ENCODE peak calls at places on chromosomes 12 and 14, in four cellular contexts. Z is gastrocnemius medialis, G is progenitor cell of endocrine pancreas, X is osteocyte. J is an unnamed sample.
A peak's percentile ranks its signal among the peaks of the same experiment; 100 is the strongest.

GRCh38 chr12:6917491-6918231 is 3.3 kb downstream of the ENO2 start:
- DNase-seq in Z (no peak), G (no peak), X (no peak), J (no peak)

GRCh38 chr14:91694643-91695042 is 37.2 kb downstream of the CATSPERB start:
- DNase-seq in Z (no peak), G (no peak), X (no peak), J (no peak)

GRCh38 chr14:51732494-51733080 is 80.9 kb downstream of the FRMD6 start:
- DNase-seq in Z (no peak), G (no peak), X (no peak), J (no peak)

GRCh38 chr14:50410921-50411320 is 14.2 kb upstream of the CDKL1 start:
- DNase-seq in Z (no peak), G (no peak), X (no peak), J (no peak)

GRCh38 chr14:104794099-104794498 is 1.4 kb downstream of the AKT1 start:
- DNase-seq in Z (no peak), G (peak; percentile 34), X (no peak), J (no peak)

GRCh38 chr12:68279227-68280054 is 26.0 kb upstream of the IL22 start:
- DNase-seq in Z (no peak), G (no peak), X (no peak), J (no peak)

GRCh38 chr14:67539116-67539515 is 6.0 kb downstream of the PLEKHH1 start:
- DNase-seq in Z (no peak), G (no peak), X (no peak), J (no peak)

GRCh38 chr14:72544615-72545387 is 349.1 kb downstream of the DPF3 start:
- DNase-seq in Z (no peak), G (no peak), X (no peak), J (no peak)

GRCh38 chr14:75726326-75726725 is 65.3 kb downstream of the TTLL5 start:
- DNase-seq in Z (no peak), G (no peak), X (no peak), J (no peak)

GRCh38 chr14:31291210-31291609 is 83.6 kb upstream of the HECTD1 start:
- DNase-seq in Z (no peak), G (no peak), X (no peak), J (no peak)

GRCh38 chr14:26594756-26595545 is 2.9 kb downstream of the NOVA1 start:
- DNase-seq in Z (no peak), G (no peak), X (no peak), J (no peak)

GRCh38 chr14:60986500-60986899 is 5.5 kb downstream of the SLC38A6 start:
- DNase-seq in Z (no peak), G (no peak), X (no peak), J (no peak)

GRCh38 chr12:114400395-114400794 is 5.5 kb downstream of the TBX5 start:
- DNase-seq in Z (no peak), G (no peak), X (peak; percentile 80), J (no peak)

GRCh38 chr12:21881950-21882349 is 59.3 kb downstream of the ABCC9 start:
- DNase-seq in Z (peak; percentile 68), G (no peak), X (no peak), J (no peak)

GRCh38 chr14:74756326-74756725 is 6.8 kb upstream of the YLPM1 start:
- DNase-seq in Z (no peak), G (no peak), X (no peak), J (no peak)

GRCh38 chr12:59040651-59041050 is 120.3 kb upstream of the LRIG3 start:
- DNase-seq in Z (no peak), G (no peak), X (no peak), J (no peak)

GRCh38 chr12:24742378-24742777 is 206.5 kb downstream of the BCAT1 start:
- DNase-seq in Z (peak; percentile 38), G (no peak), X (no peak), J (no peak)

GRCh38 chr14:63388766-63389431 is 70.2 kb upstream of the GPHB5 start:
- DNase-seq in Z (peak; percentile 41), G (peak; percentile 25), X (peak; percentile 86), J (no peak)

GRCh38 chr12:11763760-11764520 is 114.5 kb downstream of the ETV6 start:
- DNase-seq in Z (no peak), G (no peak), X (no peak), J (no peak)

GRCh38 chr12:65948320-65949008 is 124.2 kb downstream of the HMGA2 start:
- DNase-seq in Z (peak; percentile 19), G (no peak), X (peak; percentile 89), J (no peak)

GRCh38 chr12:80837342-80837978 is 100.3 kb downstream of the LIN7A start:
- DNase-seq in Z (no peak), G (no peak), X (no peak), J (no peak)

GRCh38 chr12:30569426-30569825 is 126.2 kb downstream of the IPO8 start:
- DNase-seq in Z (no peak), G (no peak), X (no peak), J (no peak)

GRCh38 chr12:29234965-29235364 is 85.9 kb downstream of the FAR2 start:
- DNase-seq in Z (no peak), G (no peak), X (no peak), J (no peak)

GRCh38 chr14:72892879-72893635 is 844 bp downstream of the DPF3 start:
- DNase-seq in Z (peak; percentile 35), G (peak; percentile 19), X (no peak), J (peak; percentile 72)

GRCh38 chr12:62860501-62861156 is 74.3 kb downstream of the PPM1H start:
- DNase-seq in Z (no peak), G (no peak), X (no peak), J (no peak)

GRCh38 chr12:4395818-4396217 is 16.3 kb upstream of the FGF23 start:
- DNase-seq in Z (no peak), G (no peak), X (no peak), J (no peak)

GRCh38 chr12:16833376-16833775 is 227.4 kb upstream of the LMO3 start:
- DNase-seq in Z (no peak), G (no peak), X (no peak), J (no peak)

GRCh38 chr12:51895378-51896135 is 7.7 kb downstream of the ANKRD33 start:
- DNase-seq in Z (no peak), G (no peak), X (no peak), J (no peak)

GRCh38 chr14:76331328-76332011 is 44.5 kb upstream of the ESRRB start:
- DNase-seq in Z (no peak), G (no peak), X (no peak), J (no peak)

GRCh38 chr14:34582117-34582680 is 42.7 kb upstream of the EAPP start:
- DNase-seq in Z (no peak), G (no peak), X (no peak), J (no peak)

GRCh38 chr12:14185441-14186192 is 179.9 kb upstream of the ATF7IP start:
- DNase-seq in Z (no peak), G (peak; percentile 38), X (no peak), J (no peak)

GRCh38 chr14:24366664-24367505 is 1.1 kb upstream of the NFATC4 start:
- DNase-seq in Z (peak; percentile 73), G (peak; percentile 89), X (peak; percentile 99), J (peak; percentile 91)

GRCh38 chr14:38723277-38723676 is 379.8 kb downstream of the SEC23A start:
- DNase-seq in Z (no peak), G (no peak), X (no peak), J (no peak)
- TF ChIP-seq CTCF in Z (no peak), G (no peak), X (no peak), J (no peak)

GRCh38 chr14:93148979-93149378 is 33.3 kb upstream of the ITPK1 start:
- DNase-seq in Z (no peak), G (no peak), X (no peak), J (no peak)

GRCh38 chr14:93146119-93146518 is 30.4 kb upstream of the ITPK1 start:
- DNase-seq in Z (no peak), G (no peak), X (no peak), J (no peak)

GRCh38 chr14:93155667-93156066 is 29.0 kb downstream of the MOAP1 start:
- DNase-seq in Z (no peak), G (no peak), X (no peak), J (no peak)

DNA sequence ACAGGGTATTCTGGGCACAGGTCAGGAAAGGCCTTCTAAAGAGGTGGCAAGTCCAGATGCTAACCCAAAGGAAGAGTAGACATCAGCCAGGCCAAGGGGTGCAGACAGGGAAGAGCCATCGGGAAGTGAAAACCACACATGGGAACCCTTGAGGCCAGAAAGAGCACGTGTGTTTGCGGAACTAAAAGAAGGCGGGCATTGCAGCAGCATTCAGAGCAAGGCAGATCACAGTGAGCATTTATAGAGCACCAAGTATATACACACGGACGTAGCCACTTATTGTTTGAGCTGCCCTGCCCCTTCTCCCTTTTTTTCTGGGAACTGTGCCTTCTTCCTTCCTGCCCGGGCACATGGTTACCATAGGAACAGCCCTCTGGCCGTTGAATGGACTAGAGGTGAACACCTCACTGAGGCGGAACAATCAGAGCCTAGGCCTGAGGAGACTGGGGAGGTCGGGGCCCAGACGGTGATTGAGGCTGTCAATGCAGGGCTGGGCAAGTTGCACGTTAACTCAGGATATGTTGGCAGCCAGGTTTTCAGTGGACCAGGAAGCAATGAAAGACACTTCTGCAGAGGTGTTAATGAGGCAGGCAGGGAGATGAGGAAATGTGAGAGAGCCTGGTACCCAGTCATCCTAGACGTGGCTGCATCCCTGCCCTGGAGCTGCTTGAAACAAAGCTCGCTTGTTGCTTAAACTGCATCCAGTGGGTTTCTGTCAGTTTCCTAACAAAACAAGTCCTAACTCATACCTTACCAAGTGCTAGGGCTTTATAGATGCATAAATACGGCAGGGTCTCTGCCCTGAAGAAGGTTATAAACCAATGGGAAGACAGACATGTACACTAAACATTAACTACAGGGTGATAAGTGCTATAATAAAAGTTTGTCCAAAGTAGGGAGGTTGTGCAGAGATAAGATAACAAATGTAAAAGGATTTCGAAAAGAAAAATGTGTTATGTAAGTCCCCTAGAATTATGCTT is 34.2 kb downstream of the MOAP1 start:
- DNase-seq in Z (no peak), G (no peak), X (no peak), J (no peak)
- TF ChIP-seq CTCF in Z (no peak), G (no peak), X (no peak), J (no peak)

DNA sequence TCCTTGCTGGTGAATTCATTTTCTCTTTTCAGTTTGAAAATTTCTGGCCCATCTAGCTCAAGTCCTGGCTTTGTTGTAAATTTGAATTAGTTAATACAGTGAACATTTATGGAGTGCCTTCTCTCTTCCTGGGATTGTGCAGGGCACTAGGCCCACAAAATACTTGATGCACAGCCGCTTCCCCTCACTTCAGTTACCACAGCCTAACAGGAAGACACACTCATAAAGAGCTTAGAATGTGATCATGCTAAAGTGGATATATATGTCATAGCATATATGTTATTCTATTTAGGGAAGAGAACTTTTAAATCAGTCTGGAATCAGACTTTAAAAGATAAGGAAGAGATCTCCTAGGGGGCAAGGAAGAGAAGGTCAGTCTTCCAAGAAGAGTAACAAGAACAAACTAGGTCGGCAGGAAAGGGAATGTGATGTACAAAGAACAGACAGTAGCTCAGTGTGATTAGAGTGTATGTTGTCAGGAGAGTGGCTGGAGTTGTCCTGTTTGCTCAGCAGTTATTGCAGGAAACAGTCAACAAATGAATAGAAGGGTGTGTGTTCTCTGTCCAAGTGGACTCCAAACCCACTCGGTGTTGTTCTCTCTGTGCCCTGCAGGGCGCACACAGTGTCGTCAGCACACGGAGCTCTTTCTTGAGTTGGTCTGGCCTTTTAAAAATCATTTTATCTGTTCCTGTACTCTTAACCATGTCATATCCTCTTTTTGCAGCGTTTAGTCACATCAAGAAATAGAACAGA is 74.4 kb downstream of the DAAM1 start:
- DNase-seq in Z (no peak), G (no peak), X (no peak), J (no peak)
- TF ChIP-seq CTCF in Z (no peak), G (peak; percentile 43), X (no peak), J (peak; percentile 61)

DNA sequence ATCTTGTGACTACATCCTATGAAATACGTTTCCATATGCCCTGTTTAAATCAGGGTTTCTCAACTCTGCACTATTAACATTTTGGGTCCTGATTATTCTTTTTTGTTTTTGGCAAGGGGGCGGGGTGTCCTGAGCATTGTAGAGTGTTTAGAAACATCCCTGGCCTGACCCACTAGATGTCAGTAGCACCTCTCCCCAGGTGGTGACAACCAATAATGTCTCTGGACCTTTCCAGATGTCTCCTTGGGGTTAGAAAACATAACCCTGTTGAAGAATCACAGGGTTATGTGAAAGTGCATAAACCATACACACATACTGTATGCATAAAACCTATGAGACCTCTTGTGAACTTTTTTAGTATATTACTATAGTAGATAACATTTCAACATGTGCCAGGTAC is 1.4 kb downstream of the ACAD10 start:
- DNase-seq in Z (no peak), G (no peak), X (no peak), J (no peak)
- TF ChIP-seq CTCF in Z (no peak), G (no peak), X (no peak), J (no peak)